ENCODE peak calls at places on chromosomes 7 and 10, in ten cellular contexts. U is upper lobe of right lung, G is HepG2, L is sigmoid colon, V is cardiac muscle cell, K is AG04450, I is hepatocyte, S is OCI-LY7, T is Panc1, B is neural progenitor cell. N is an unnamed sample.

GRCh38 chr10:98910048-98910447 is 325.6 kb downstream of the HPSE2 start:
- DNase-seq in B (no peak), I (peak; percentile 47), L (no peak), U (no peak), K (no peak), S (no peak), T (no peak), V (peak; percentile 75), G (no peak), N (peak; percentile 80)

GRCh38 chr7:3063016-3063753 is 19.5 kb upstream of the CARD11 start:
- DNase-seq in G (no peak), I (no peak), T (no peak), K (no peak), U (no peak), V (no peak), L (no peak), B (no peak), S (no peak), N (no peak)

GRCh38 chr10:93915603-93916002 is 21.8 kb downstream of the SLC35G1 start:
- DNase-seq in L (no peak), S (no peak), B (peak; percentile 42), T (no peak), I (no peak), G (no peak), K (no peak), V (no peak), U (no peak), N (no peak)

GRCh38 chr7:66517212-66517909 is 111.3 kb upstream of the KCTD7 start:
- DNase-seq in L (no peak), V (no peak), T (no peak), U (no peak), I (no peak), S (no peak), K (no peak), G (no peak), B (no peak), N (no peak)

GRCh38 chr7:150377116-150377979 is 1.8 kb upstream of the ZNF775 start:
- DNase-seq in K (no peak), L (no peak), S (peak; percentile 33), G (no peak), V (no peak), T (no peak), I (peak; percentile 60), B (peak; percentile 2), U (peak; percentile 2), N (no peak)

GRCh38 chr10:113563306-113564088 is 10.6 kb downstream of the HABP2 start:
- DNase-seq in S (peak; percentile 71), I (peak; percentile 89), K (peak; percentile 15), T (peak; percentile 43), B (peak; percentile 91), U (peak; percentile 88), G (peak; percentile 35), L (peak; percentile 84), V (peak; percentile 83), N (peak; percentile 79)

GRCh38 chr10:88253622-88254021 is 329.5 kb downstream of the RNLS start:
- DNase-seq in V (no peak), I (no peak), T (no peak), U (no peak), B (no peak), L (no peak), K (no peak), G (no peak), S (no peak), N (peak; percentile 52)

GRCh38 chr7:112193915-112194502 is 12.2 kb downstream of the DOCK4 start:
- DNase-seq in S (no peak), L (no peak), K (no peak), U (no peak), T (no peak), V (no peak), B (no peak), I (no peak), G (peak; percentile 97), N (no peak)

GRCh38 chr7:89028319-89028718 is 232.8 kb upstream of the TEX47 start:
- DNase-seq in S (no peak), L (no peak), T (no peak), K (no peak), I (no peak), G (no peak), B (no peak), V (no peak), U (no peak), N (no peak)

GRCh38 chr7:87600130-87601124 is at the start of gene ABCB1:
- DNase-seq in L (peak; percentile 70), U (peak; percentile 65), I (peak; percentile 64), V (peak; percentile 59), K (no peak), T (no peak), G (peak; percentile 63), B (peak; percentile 79), S (no peak), N (peak; percentile 57)
- TF ChIP-seq CTCF in L (no peak), U (no peak), I (no peak), V (no peak), K (no peak), T (no peak), G (peak; percentile 39), B (no peak), S (no peak), N (no peak)

GRCh38 chr7:98077762-98078161 is 28.9 kb upstream of the LMTK2 start:
- DNase-seq in I (no peak), U (peak; percentile 2), V (peak; percentile 9), L (peak; percentile 1), B (peak; percentile 5), G (no peak), K (no peak), S (no peak), T (no peak), N (peak; percentile 38)

GRCh38 chr7:98078197-98078870 is 28.3 kb upstream of the LMTK2 start:
- DNase-seq in I (no peak), G (no peak), V (no peak), S (no peak), K (no peak), B (no peak), U (peak; percentile 17), L (peak; percentile 29), T (no peak), N (no peak)

GRCh38 chr7:98079891-98080653 is 26.6 kb upstream of the LMTK2 start:
- DNase-seq in I (no peak), K (no peak), S (no peak), U (no peak), T (no peak), B (peak; percentile 39), V (no peak), G (no peak), L (peak; percentile 9), N (no peak)

GRCh38 chr7:98073047-98073446 is 33.6 kb upstream of the LMTK2 start:
- DNase-seq in B (no peak), K (no peak), U (peak; percentile 30), V (no peak), S (no peak), G (no peak), T (no peak), I (no peak), L (peak; percentile 13), N (no peak)

DNA sequence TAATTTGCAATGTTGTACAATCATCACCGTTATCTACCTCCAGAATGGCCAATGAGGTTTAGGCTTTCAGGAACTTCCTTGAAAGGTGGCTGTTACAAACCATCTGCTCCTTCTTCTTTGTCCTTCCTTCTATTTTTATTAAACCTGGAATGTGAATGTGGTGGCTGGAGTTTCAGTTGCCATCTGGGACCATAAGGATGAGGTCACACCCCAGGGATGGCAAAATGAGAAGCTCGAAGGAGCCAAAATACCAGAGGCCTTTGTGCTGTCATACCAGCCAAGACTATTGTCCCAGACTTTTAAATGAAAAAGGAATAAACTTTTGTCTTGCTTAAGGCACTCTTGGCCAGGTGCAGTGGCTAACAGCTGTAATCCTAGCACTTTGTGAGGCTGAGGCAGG is 30.9 kb upstream of the LMTK2 start:
- DNase-seq in B (no peak), K (no peak), L (no peak), T (no peak), G (no peak), S (no peak), I (no peak), U (peak; percentile 3), V (no peak), N (no peak)
- H3K9me3 ChIP-seq in B (no peaks in the 10 kb centered on the region), K (no peaks in the 10 kb centered on the region), L (no peaks in the 10 kb centered on the region), T (no peaks in the 10 kb centered on the region), G (no peaks in the 10 kb centered on the region), S (no peaks in the 10 kb centered on the region), I (no peaks in the 10 kb centered on the region), U (no peaks in the 10 kb centered on the region), V (no peaks in the 10 kb centered on the region), N (no peaks in the 10 kb centered on the region)

GRCh38 chr7:128165927-128166420 is 75.1 kb upstream of the LEP start:
- DNase-seq in B (no peak), V (no peak), S (no peak), U (no peak), G (no peak), I (no peak), T (no peak), K (no peak), L (no peak), N (no peak)

GRCh38 chr7:128164061-128164954 is 76.8 kb upstream of the LEP start:
- DNase-seq in V (no peak), T (no peak), U (no peak), I (peak; percentile 52), K (no peak), S (no peak), B (no peak), L (no peak), G (no peak), N (no peak)

GRCh38 chr7:128166603-128167315 is 74.3 kb upstream of the LEP start:
- DNase-seq in S (no peak), U (no peak), V (peak; percentile 47), K (no peak), T (no peak), I (peak; percentile 44), G (no peak), L (no peak), B (peak; percentile 64), N (peak; percentile 51)

GRCh38 chr7:128163473-128163872 is 77.6 kb upstream of the LEP start:
- DNase-seq in U (no peak), S (no peak), B (no peak), G (no peak), T (no peak), K (no peak), I (no peak), V (no peak), L (no peak), N (no peak)

DNA sequence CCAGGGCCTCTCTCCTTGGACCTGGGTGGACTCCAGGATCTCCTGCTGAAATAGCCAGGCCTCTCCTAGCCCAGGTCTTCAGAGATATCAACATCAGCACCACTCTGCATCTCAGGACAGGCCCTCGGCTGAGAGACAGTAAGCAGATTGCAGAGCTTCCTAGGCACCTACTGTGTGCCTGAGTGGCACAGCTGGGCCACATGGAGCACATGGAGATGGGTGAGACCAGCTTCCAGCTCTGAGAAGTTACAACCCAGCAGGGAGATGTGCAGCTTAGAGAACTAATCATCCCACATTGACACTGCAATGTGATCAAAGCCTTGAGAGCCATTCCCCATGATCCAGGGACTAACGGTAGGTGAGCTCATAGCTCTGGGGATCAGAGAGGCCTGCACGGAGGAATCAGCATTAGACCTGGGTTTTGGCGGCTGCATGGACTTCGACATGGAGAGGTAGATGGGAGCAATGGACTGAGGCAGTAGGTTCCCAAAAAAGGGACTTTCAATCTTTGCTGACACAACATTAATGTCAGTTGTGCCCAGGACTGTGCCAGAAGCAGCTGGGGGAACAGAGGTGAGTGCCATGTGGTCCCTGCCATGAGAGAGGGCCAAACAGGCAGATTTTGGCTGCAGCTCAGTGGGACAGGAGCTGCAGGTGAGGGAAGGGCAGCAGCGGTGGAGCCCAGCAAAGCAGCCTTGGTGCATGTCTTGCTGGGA is 76.0 kb upstream of the LEP start:
- DNase-seq in S (no peak), L (no peak), B (no peak), V (no peak), I (no peak), K (no peak), T (no peak), U (no peak), G (no peak), N (no peak)
- TF ChIP-seq CTCF in S (no peak), L (no peak), B (no peak), V (no peak), I (no peak), K (no peak), T (no peak), U (no peak), G (no peak), N (no peak)

GRCh38 chr7:57308631-57309408 is 141.2 kb upstream of the ZNF716 start:
- DNase-seq in U (no peak), B (no peak), T (no peak), V (no peak), I (no peak), S (peak; percentile 1), G (no peak), K (no peak), L (no peak), N (peak; percentile 10)
- H3K9me3 ChIP-seq in U (no peaks in the 10 kb centered on the region), B (peaks cover 6% of the 10 kb centered on the region), T (no peaks in the 10 kb centered on the region), V (no peaks in the 10 kb centered on the region), I (no peaks in the 10 kb centered on the region), S (no peaks in the 10 kb centered on the region), G (peaks cover 85% of the 10 kb centered on the region), K (peaks cover 51% of the 10 kb centered on the region), L (peaks cover 16% of the 10 kb centered on the region), N (peaks cover 5% of the 10 kb centered on the region)